ENCODE peak calls at places on chromosomes 4 and X, in eight cellular contexts. P is lung; A is CD8-positive, alpha-beta T cell; V is transverse colon; E is psoas muscle; D is sigmoid colon; K is cardiac muscle cell; T is dorsolateral prefrontal cortex. U is an unnamed sample.
A peak's percentile ranks its signal among the peaks of the same experiment; 100 is the strongest.

GRCh38 chr4:47741200-47741599 is 96.7 kb downstream of the CORIN start:
- DNase-seq in A (no peak), E (no peak), V (no peak), T (no peak), P (no peak), D (no peak), K (no peak), U (peak; percentile 2)

GRCh38 chrX:87526281-87526680 is 8.7 kb downstream of the KLHL4 start:
- DNase-seq in A (no peak), E (no peak), P (no peak), T (no peak), K (no peak), D (no peak), V (no peak), U (no peak)

GRCh38 chr4:59057804-59058203 is 1947.6 kb upstream of the IGFBP7 start:
- DNase-seq in P (no peak), A (no peak), E (no peak), K (no peak), D (no peak), V (no peak), T (no peak), U (no peak)

GRCh38 chrX:24506082-24506481 is 41.0 kb downstream of the PDK3 start:
- DNase-seq in T (no peak), E (no peak), D (no peak), K (no peak), V (no peak), A (no peak), P (no peak), U (no peak)

GRCh38 chrX:3326721-3327120 is 19.7 kb downstream of the MXRA5 start:
- DNase-seq in K (no peak), V (no peak), P (no peak), D (no peak), T (no peak), E (no peak), A (no peak), U (peak; percentile 77)

GRCh38 chrX:50107470-50107869 is 93.3 kb downstream of the AKAP4 start:
- DNase-seq in E (no peak), T (no peak), K (no peak), A (no peak), D (no peak), V (no peak), P (no peak), U (no peak)

GRCh38 chr4:102715057-102715456 is 45.7 kb downstream of the MANBA start:
- DNase-seq in D (no peak), P (no peak), V (no peak), E (no peak), A (no peak), K (no peak), T (no peak), U (no peak)

GRCh38 chr4:89277412-89277811 is 30.2 kb downstream of the GPRIN3 start:
- DNase-seq in K (no peak), A (no peak), V (no peak), D (no peak), P (no peak), E (no peak), T (no peak), U (no peak)

GRCh38 chrX:51459125-51459524 is 37.3 kb downstream of the NUDT11 start:
- DNase-seq in P (no peak), V (no peak), A (no peak), T (no peak), D (no peak), K (peak; percentile 1), E (no peak), U (no peak)

GRCh38 chr4:123603165-123603564 is 206.6 kb downstream of the SPRY1 start:
- DNase-seq in P (no peak), D (no peak), T (no peak), V (peak; percentile 68), A (no peak), K (peak; percentile 4), E (no peak), U (no peak)

GRCh38 chr4:128718793-128719192 is 90.7 kb upstream of the JADE1 start:
- DNase-seq in D (no peak), V (no peak), E (no peak), A (no peak), K (no peak), T (no peak), P (no peak), U (peak; percentile 55)

GRCh38 chr4:3500111-3500510 is 32.1 kb downstream of the LRPAP1 start:
- DNase-seq in T (no peak), V (no peak), K (no peak), E (no peak), D (no peak), A (no peak), P (no peak), U (no peak)

DNA sequence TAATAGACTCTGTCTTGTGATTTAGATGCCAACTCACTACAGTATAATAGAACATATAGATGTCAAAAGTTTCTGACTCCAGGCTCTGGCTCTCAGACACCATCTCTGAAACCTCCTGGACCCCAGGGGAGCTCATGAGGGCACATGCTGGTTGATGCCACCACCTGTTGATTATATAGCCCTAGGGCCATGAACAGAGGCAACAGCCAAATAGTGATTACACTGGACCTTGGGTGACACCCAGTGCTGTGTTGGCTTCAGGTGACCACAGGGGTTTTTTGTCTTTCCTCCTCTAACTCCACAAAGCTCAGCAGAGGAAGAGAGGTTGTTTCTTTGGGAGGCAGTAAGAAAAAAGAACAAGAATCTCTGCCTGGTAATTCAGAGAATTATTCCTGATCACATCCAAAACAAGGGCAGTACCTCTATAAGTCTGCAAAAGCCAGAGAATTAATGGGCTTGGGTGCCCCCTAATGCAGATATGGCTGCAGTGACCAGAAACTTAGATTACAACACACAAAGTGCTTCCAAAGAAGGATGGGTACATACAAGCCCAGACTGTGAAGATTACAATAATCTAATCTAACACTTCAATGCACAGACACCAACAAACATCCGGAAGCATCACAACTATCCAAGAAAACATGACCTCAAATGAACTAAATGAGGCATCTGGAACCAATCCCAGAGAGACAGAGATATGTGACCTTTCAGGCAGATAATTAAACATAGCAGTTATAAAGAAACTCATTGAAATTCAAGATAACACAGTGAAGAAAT is 1920.6 kb downstream of the ARAP2 start:
- DNase-seq in K (no peak), V (no peak), P (no peak), T (no peak), A (no peak), E (no peak), D (no peak), U (no peak)
- TF ChIP-seq CTCF in K (peak; percentile 47), V (no peak), P (no peak), T (no peak), A (no peak), E (no peak), D (no peak), U (peak; percentile 27)

GRCh38 chrX:153593811-153594500 is 5.0 kb downstream of the CCNQ start:
- DNase-seq in E (no peak), P (no peak), D (no peak), V (no peak), A (no peak), K (no peak), T (no peak), U (no peak)

GRCh38 chrX:153597351-153597750 is 1.6 kb downstream of the CCNQ start:
- DNase-seq in E (no peak), T (no peak), K (no peak), V (no peak), A (no peak), P (no peak), D (no peak), U (no peak)

GRCh38 chrX:153598541-153599191 is at the start of gene CCNQ:
- DNase-seq in V (peak; percentile 36), T (no peak), P (no peak), K (peak; percentile 51), D (no peak), A (no peak), E (peak; percentile 67), U (no peak)

GRCh38 chrX:153595387-153595786 is 3.6 kb downstream of the CCNQ start:
- DNase-seq in T (no peak), D (peak; percentile 28), V (no peak), P (no peak), E (no peak), K (no peak), A (no peak), U (no peak)

GRCh38 chrX:153595859-153596857 is 2.8 kb downstream of the CCNQ start:
- DNase-seq in P (no peak), K (no peak), E (no peak), T (no peak), V (no peak), D (peak; percentile 55), A (no peak), U (no peak)
- H3K4me3 ChIP-seq in P (no peak overlapping the region), K (no peak overlapping the region), E (no peak overlapping the region), T (no peak overlapping the region), V (no peak overlapping the region), D (no peak overlapping the region), A (no peak overlapping the region), U (no peak overlapping the region)

GRCh38 chrX:31563792-31564191 is 492.0 kb upstream of the FTHL17 start:
- DNase-seq in A (no peak), E (no peak), D (no peak), T (no peak), V (no peak), P (no peak), K (no peak), U (no peak)
- H3K27me3 ChIP-seq in A (no peaks in the 10 kb centered on the region), E (no peaks in the 10 kb centered on the region), D (no peaks in the 10 kb centered on the region), T (peaks cover 8% of the 10 kb centered on the region), V (no peaks in the 10 kb centered on the region), P (no peaks in the 10 kb centered on the region), K (peaks cover 3% of the 10 kb centered on the region), U (no peaks in the 10 kb centered on the region)

GRCh38 chr4:6676722-6677558 is 16.7 kb upstream of the S100P start:
- DNase-seq in D (no peak), V (no peak), K (peak; percentile 24), P (no peak), E (no peak), A (no peak), T (no peak), U (no peak)

GRCh38 chr4:6674500-6675149 is 19.1 kb upstream of the S100P start:
- DNase-seq in D (no peak), A (peak; percentile 76), E (peak; percentile 26), P (no peak), V (peak; percentile 64), T (no peak), K (peak; percentile 24), U (no peak)

GRCh38 chr4:6671648-6672047 is 22.0 kb upstream of the S100P start:
- DNase-seq in K (no peak), E (no peak), V (no peak), A (no peak), T (no peak), D (no peak), P (no peak), U (no peak)

GRCh38 chr4:6672131-6672530 is 21.5 kb upstream of the S100P start:
- DNase-seq in E (no peak), A (no peak), P (no peak), V (no peak), K (no peak), T (no peak), D (no peak), U (no peak)

DNA sequence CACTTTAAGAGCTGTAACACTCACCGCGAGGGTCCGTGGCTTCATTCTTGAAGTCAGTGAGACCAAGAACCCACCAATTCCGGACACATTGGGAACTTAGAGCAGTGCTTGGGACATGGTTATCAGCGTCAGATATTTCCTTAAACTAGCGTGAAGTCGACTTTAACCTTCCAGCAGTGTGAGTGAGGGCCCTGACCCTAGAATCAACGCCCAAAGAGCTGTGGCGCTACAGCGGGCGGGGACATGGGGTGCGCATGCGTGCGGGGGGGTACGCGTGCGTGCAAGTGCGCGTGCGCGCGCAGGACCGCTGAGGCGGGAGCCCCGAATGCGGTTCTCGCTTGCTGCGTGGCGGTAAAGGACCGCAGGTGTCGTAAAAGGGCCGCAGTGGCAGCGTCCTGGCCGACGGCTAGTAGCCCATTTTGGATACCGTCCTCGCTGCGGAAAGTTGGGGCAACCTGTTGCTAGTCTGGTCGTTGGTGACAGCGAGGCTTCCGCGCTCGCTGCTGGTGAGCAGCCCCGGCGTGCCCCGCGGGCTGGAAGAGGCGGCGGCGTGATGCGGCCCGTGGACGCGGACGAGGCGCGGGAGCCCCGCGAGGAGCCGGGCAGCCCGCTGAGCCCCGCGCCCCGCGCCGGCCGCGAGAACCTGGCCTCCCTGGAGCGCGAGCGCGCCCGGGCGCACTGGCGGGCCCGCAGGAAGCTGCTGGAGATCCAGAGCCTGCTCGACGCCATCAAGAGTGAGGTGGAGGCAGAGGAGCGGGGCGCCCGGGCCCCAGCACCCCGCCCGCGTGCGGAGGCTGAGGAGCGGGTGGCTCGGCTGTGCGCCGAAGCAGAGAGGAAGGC is 19.8 kb upstream of the S100P start:
- DNase-seq in E (peak; percentile 98), T (peak; percentile 95), P (peak; percentile 94), D (peak; percentile 98), V (peak; percentile 95), K (peak; percentile 94), A (peak; percentile 96), U (peak; percentile 77)
- TF ChIP-seq CTCF in E (no peak), T (peak; percentile 56), P (no peak), D (no peak), V (no peak), K (no peak), A (no peak), U (peak; percentile 4)